ENCODE peak calls at places on chromosomes 12 and 14, in nine cellular contexts. N, A, E, U, O, X, B, K and G are unnamed samples.
A peak's percentile ranks its signal among the peaks of the same experiment; 100 is the strongest.

GRCh38 chr14:99688629-99689028 is 4.5 kb downstream of the CYP46A1 start:
- DNase-seq in N (no peak), A (no peak), E (no peak), U (peak; percentile 52), O (no peak), X (no peak), B (no peak), K (no peak), G (no peak)

GRCh38 chr12:19834596-19834995 is 395.3 kb downstream of the AEBP2 start:
- DNase-seq in N (no peak), A (no peak), E (no peak), U (no peak), O (no peak), X (no peak), B (no peak), K (no peak), G (no peak)

GRCh38 chr12:130448044-130448821 is 110.5 kb downstream of the PIWIL1 start:
- DNase-seq in N (no peak), A (no peak), E (no peak), U (no peak), O (no peak), X (no peak), B (no peak), K (no peak), G (no peak)

GRCh38 chr14:31206536-31207286 is 882 bp downstream of the HECTD1 start:
- DNase-seq in N (no peak), A (peak; percentile 36), E (no peak), U (peak; percentile 71), O (no peak), X (peak; percentile 81), B (peak; percentile 28), K (peak; percentile 23), G (peak; percentile 33)

GRCh38 chr14:97802430-97802829 is 1005.2 kb downstream of the VRK1 start:
- DNase-seq in N (peak; percentile 59), A (no peak), E (no peak), U (no peak), O (no peak), X (no peak), B (no peak), K (no peak), G (no peak)

GRCh38 chr14:81193924-81194633 is 26.7 kb downstream of the GTF2A1 start:
- DNase-seq in N (peak; percentile 27), A (no peak), E (no peak), U (no peak), O (no peak), X (peak; percentile 8), B (no peak), K (no peak), G (no peak)

GRCh38 chr12:12562016-12562483 is 613 bp downstream of the DUSP16 start:
- DNase-seq in N (no peak), A (no peak), E (no peak), U (peak; percentile 67), O (peak; percentile 3), X (peak; percentile 38), B (no peak), K (peak; percentile 33), G (peak; percentile 39)

GRCh38 chr14:63186453-63186852 is 17.8 kb upstream of the RHOJ start:
- DNase-seq in N (no peak), A (no peak), E (peak; percentile 33), U (no peak), O (no peak), X (no peak), B (no peak), K (no peak), G (no peak)

GRCh38 chr14:38316922-38317321 is 61.0 kb upstream of the CLEC14A start:
- DNase-seq in N (no peak), A (no peak), E (no peak), U (no peak), O (no peak), X (no peak), B (no peak), K (no peak), G (no peak)

GRCh38 chr12:94571556-94571955 is 78.8 kb downstream of the TMCC3 start:
- DNase-seq in N (peak; percentile 93), A (no peak), E (peak; percentile 47), U (no peak), O (no peak), X (no peak), B (no peak), K (no peak), G (no peak)

GRCh38 chr12:28130625-28131598 is 59.3 kb upstream of the CCDC91 start:
- DNase-seq in N (peak; percentile 98), A (no peak), E (peak; percentile 90), U (peak; percentile 64), O (peak; percentile 83), X (peak; percentile 2), B (no peak), K (no peak), G (peak; percentile 17)

GRCh38 chr12:76470028-76470939 is 89.3 kb downstream of the OSBPL8 start:
- DNase-seq in N (peak; percentile 79), A (no peak), E (peak; percentile 49), U (no peak), O (peak; percentile 48), X (no peak), B (peak; percentile 1), K (no peak), G (no peak)

GRCh38 chr14:80638620-80639215 is 302.8 kb downstream of the CEP128 start:
- DNase-seq in N (peak; percentile 85), A (no peak), E (peak; percentile 51), U (no peak), O (no peak), X (no peak), B (no peak), K (no peak), G (no peak)

GRCh38 chr12:26119391-26119981 is 5.4 kb downstream of the BHLHE41 start:
- DNase-seq in N (peak; percentile 65), A (no peak), E (peak; percentile 67), U (no peak), O (no peak), X (peak; percentile 2), B (no peak), K (no peak), G (no peak)

GRCh38 chr12:124359671-124360581 is 65.0 kb downstream of the RFLNA start:
- DNase-seq in N (no peak), A (no peak), E (peak; percentile 66), U (peak; percentile 98), O (no peak), X (no peak), B (no peak), K (no peak), G (peak; percentile 95)

GRCh38 chr14:50351016-50351415 is 38.9 kb downstream of the DMAC2L start:
- DNase-seq in N (no peak), A (no peak), E (no peak), U (no peak), O (peak; percentile 46), X (no peak), B (no peak), K (no peak), G (no peak)

GRCh38 chr12:103680591-103681065 is 93.6 kb downstream of the STAB2 start:
- DNase-seq in N (no peak), A (no peak), E (no peak), U (no peak), O (no peak), X (peak; percentile 7), B (no peak), K (no peak), G (peak; percentile 72)

GRCh38 chr14:57533214-57533613 is 39.6 kb upstream of the CCDC198 start:
- DNase-seq in N (peak; percentile 37), A (no peak), E (no peak), U (no peak), O (peak; percentile 4), X (peak; percentile 3), B (no peak), K (no peak), G (no peak)

GRCh38 chr14:73634333-73634833 is 10.4 kb upstream of the DNAL1 start:
- DNase-seq in N (no peak), A (peak; percentile 5), E (no peak), U (peak; percentile 72), O (no peak), X (no peak), B (no peak), K (no peak), G (peak; percentile 38)

GRCh38 chr12:27635349-27635972 is 60.8 kb upstream of the REP15 start:
- DNase-seq in N (peak; percentile 48), A (no peak), E (peak; percentile 68), U (no peak), O (no peak), X (no peak), B (no peak), K (no peak), G (no peak)

GRCh38 chr14:55450124-55450523 is 9.7 kb upstream of the TBPL2 start:
- DNase-seq in N (no peak), A (no peak), E (no peak), U (no peak), O (no peak), X (no peak), B (no peak), K (no peak), G (no peak)

GRCh38 chr12:8078400-8078799 is 3.7 kb upstream of the NECAP1 start:
- DNase-seq in N (peak; percentile 64), A (no peak), E (peak; percentile 69), U (no peak), O (no peak), X (peak; percentile 69), B (no peak), K (peak; percentile 42), G (no peak)

GRCh38 chr12:94458882-94459772 is 540 bp downstream of the CEP83 start:
- DNase-seq in N (peak; percentile 2), A (no peak), E (no peak), U (no peak), O (peak; percentile 10), X (no peak), B (no peak), K (no peak), G (no peak)